ENCODE peak calls at places on chromosomes 3 and 15, in seven cellular contexts. N is RWPE1, U is substantia nigra, Q is endothelial cell, V is HL-60, C is endodermal cell, Y is nephron progenitor cell. B is an unnamed sample.

GRCh38 chr15:92580521-92580920 is 75.1 kb downstream of the FAM174B start:
- DNase-seq in N (no peak), U (no peak), Q (no peak), V (no peak), C (no peak), Y (no peak), B (no peak)

GRCh38 chr3:194561306-194561974 is 71.8 kb downstream of the TMEM44 start:
- DNase-seq in N (no peak), U (no peak), Q (no peak), V (no peak), C (no peak), Y (no peak), B (no peak)

GRCh38 chr3:107001635-107002034 is 375.6 kb upstream of the CCDC54 start:
- DNase-seq in N (no peak), U (no peak), Q (no peak), V (no peak), C (no peak), Y (no peak), B (no peak)

GRCh38 chr15:101368086-101368780 is 73.2 kb upstream of the SNRPA1 start:
- DNase-seq in N (no peak), U (no peak), Q (no peak), V (no peak), C (no peak), Y (no peak), B (no peak)

GRCh38 chr3:16885588-16885903 is 791 bp downstream of the PLCL2 start:
- DNase-seq in N (no peak), U (no peak), Q (no peak), V (no peak), C (no peak), Y (no peak), B (no peak)

GRCh38 chr3:98962189-98962930 is 60.9 kb upstream of the DCBLD2 start:
- DNase-seq in N (peak), U (no peak), Q (no peak), V (no peak), C (no peak), Y (no peak), B (no peak)

GRCh38 chr15:101042320-101042719 is 123.2 kb downstream of the LRRK1 start:
- DNase-seq in N (no peak), U (no peak), Q (no peak), V (no peak), C (peak), Y (no peak), B (no peak)

GRCh38 chr3:187247398-187247797 is 44.1 kb downstream of the MASP1 start:
- DNase-seq in N (no peak), U (no peak), Q (no peak), V (no peak), C (no peak), Y (no peak), B (no peak)

GRCh38 chr3:187208159-187208558 is 10.9 kb downstream of the RTP1 start:
- DNase-seq in N (peak), U (no peak), Q (no peak), V (no peak), C (no peak), Y (no peak), B (no peak)

GRCh38 chr15:72796210-72796514 is 12.6 kb upstream of the ADPGK start:
- DNase-seq in N (no peak), U (no peak), Q (no peak), V (no peak), C (no peak), Y (no peak), B (no peak)

GRCh38 chr3:149739396-149739795 is 12.9 kb downstream of the COMMD2 start:
- DNase-seq in N (no peak), U (no peak), Q (no peak), V (no peak), C (no peak), Y (no peak), B (no peak)

GRCh38 chr3:194434503-194434902 is 35.4 kb upstream of the GP5 start:
- DNase-seq in N (no peak), U (no peak), Q (no peak), V (no peak), C (no peak), Y (no peak), B (no peak)

GRCh38 chr15:41043276-41043675 is 72.8 kb downstream of the INO80 start:
- DNase-seq in N (no peak), U (no peak), Q (no peak), V (no peak), C (no peak), Y (no peak), B (no peak)

GRCh38 chr15:48976444-48977088 is 12.8 kb upstream of the SHC4 start:
- DNase-seq in N (no peak), U (peak), Q (no peak), V (no peak), C (peak), Y (peak), B (no peak)

GRCh38 chr3:122973893-122974615 is 53.5 kb downstream of the SEMA5B start:
- DNase-seq in N (no peak), U (no peak), Q (no peak), V (no peak), C (no peak), Y (no peak), B (peak)

GRCh38 chr15:75631935-75632334 is 6.4 kb upstream of the SNUPN start:
- DNase-seq in N (no peak), U (no peak), Q (no peak), V (no peak), C (no peak), Y (no peak), B (no peak)

GRCh38 chr3:101036676-101037075 is 43.5 kb upstream of the ABI3BP start:
- DNase-seq in N (no peak), U (no peak), Q (no peak), V (no peak), C (no peak), Y (no peak), B (no peak)

GRCh38 chr15:69713726-69714559 is 261.3 kb downstream of the RPLP1 start:
- DNase-seq in N (no peak), U (no peak), Q (no peak), V (no peak), C (no peak), Y (no peak), B (no peak)

GRCh38 chr3:43073116-43073835 is 32.6 kb downstream of the POMGNT2 start:
- DNase-seq in N (no peak), U (no peak), Q (no peak), V (no peak), C (no peak), Y (no peak), B (no peak)

GRCh38 chr15:40244961-40245523 is 6.2 kb downstream of the PAK6 start:
- DNase-seq in N (no peak), U (no peak), Q (no peak), V (no peak), C (peak), Y (no peak), B (peak)

GRCh38 chr3:65604863-65605526 is 433.7 kb downstream of the MAGI1 start:
- DNase-seq in N (no peak), U (no peak), Q (no peak), V (no peak), C (no peak), Y (no peak), B (no peak)

GRCh38 chr3:190016966-190017365 is 103.7 kb downstream of the P3H2 start:
- DNase-seq in N (no peak), U (no peak), Q (no peak), V (no peak), C (no peak), Y (no peak), B (no peak)

GRCh38 chr3:112582242-112582874 is 20.5 kb downstream of the SLC35A5 start:
- DNase-seq in N (no peak), U (no peak), Q (peak), V (peak), C (peak), Y (peak), B (no peak)

GRCh38 chr3:147002721-147003120 is 397.6 kb upstream of the PLSCR5 start:
- DNase-seq in N (no peak), U (no peak), Q (no peak), V (no peak), C (no peak), Y (no peak), B (no peak)

GRCh38 chr15:69903476-69904295 is 194.0 kb downstream of the TLE3 start:
- DNase-seq in N (no peak), U (no peak), Q (no peak), V (no peak), C (no peak), Y (no peak), B (no peak)

B was measured in ELF-1.